ENCODE peak calls at places on chromosomes 11 and 22, in seven cellular contexts. O, A, C, S, G, U and M are unnamed samples.

GRCh38 chr11:117037952-117038350 is 60.3 kb downstream of the SIK3 start:
- DNase-seq in O (no peak), A (no peak), C (no peak), S (no peak), G (no peak), U (no peak), M (no peak)

GRCh38 chr22:50303848-50304527 is 3.5 kb downstream of the PLXNB2 start:
- DNase-seq in O (peak; percentile 50), A (peak; percentile 71), C (no peak), S (no peak), G (no peak), U (peak; percentile 63), M (peak; percentile 33)

GRCh38 chr11:69479591-69480271 is 1.7 kb upstream of the LINC01488 start:
- DNase-seq in O (peak; percentile 75), A (no peak), C (no peak), S (no peak), G (no peak), U (no peak), M (no peak)

GRCh38 chr22:40867109-40867508 is 5.2 kb upstream of the DNAJB7 start:
- DNase-seq in O (no peak), A (no peak), C (no peak), S (no peak), G (no peak), U (no peak), M (no peak)

GRCh38 chr11:67293090-67293489 is 4.0 kb downstream of the ANKRD13D start:
- DNase-seq in O (peak; percentile 91), A (no peak), C (no peak), S (no peak), G (peak; percentile 89), U (no peak), M (no peak)

GRCh38 chr11:123645576-123645975 is 8.8 kb downstream of the SCN3B start:
- DNase-seq in O (no peak), A (no peak), C (no peak), S (no peak), G (no peak), U (no peak), M (no peak)

GRCh38 chr11:69958308-69958707 is 119.8 kb upstream of the ANO1 start:
- DNase-seq in O (peak; percentile 59), A (no peak), C (peak; percentile 52), S (no peak), G (no peak), U (no peak), M (no peak)

GRCh38 chr11:7046474-7046873 is 26.2 kb downstream of the NLRP14 start:
- DNase-seq in O (no peak), A (no peak), C (no peak), S (no peak), G (no peak), U (no peak), M (no peak)

GRCh38 chr11:71194702-71195101 is 57.7 kb downstream of the SHANK2 start:
- DNase-seq in O (no peak), A (no peak), C (no peak), S (no peak), G (no peak), U (no peak), M (no peak)

GRCh38 chr22:29710922-29711593 is 8.7 kb upstream of the CABP7 start:
- DNase-seq in O (no peak), A (no peak), C (no peak), S (no peak), G (no peak), U (peak; percentile 92), M (no peak)

GRCh38 chr11:70567680-70568503 is 169.6 kb downstream of the CTTN start:
- DNase-seq in O (no peak), A (peak; percentile 51), C (no peak), S (no peak), G (no peak), U (no peak), M (peak; percentile 51)

GRCh38 chr11:13119361-13119760 is 110.2 kb downstream of the RASSF10 start:
- DNase-seq in O (peak; percentile 27), A (no peak), C (no peak), S (no peak), G (no peak), U (no peak), M (no peak)

GRCh38 chr22:33389927-33390326 is 331.7 kb upstream of the SYN3 start:
- DNase-seq in O (no peak), A (no peak), C (no peak), S (no peak), G (no peak), U (peak; percentile 46), M (no peak)

GRCh38 chr11:119693253-119693815 is 35.7 kb downstream of the NECTIN1 start:
- DNase-seq in O (no peak), A (no peak), C (no peak), S (no peak), G (no peak), U (no peak), M (no peak)

GRCh38 chr22:45082795-45083194 is 73.0 kb upstream of the PHF21B start:
- DNase-seq in O (peak; percentile 10), A (peak; percentile 76), C (peak; percentile 16), S (no peak), G (no peak), U (peak; percentile 75), M (peak; percentile 52)

GRCh38 chr11:12602421-12602820 is 71.8 kb upstream of the TEAD1 start:
- DNase-seq in O (peak; percentile 49), A (no peak), C (peak; percentile 42), S (no peak), G (no peak), U (no peak), M (no peak)

GRCh38 chr11:128400382-128401203 is 186.8 kb downstream of the ETS1 start:
- DNase-seq in O (no peak), A (no peak), C (no peak), S (no peak), G (no peak), U (peak; percentile 44), M (no peak)

GRCh38 chr11:125086633-125087296 is 23.7 kb downstream of the SLC37A2 start:
- DNase-seq in O (no peak), A (no peak), C (no peak), S (no peak), G (no peak), U (no peak), M (no peak)

GRCh38 chr11:46353706-46354105 is 6.4 kb downstream of the DGKZ start:
- DNase-seq in O (no peak), A (no peak), C (no peak), S (no peak), G (no peak), U (no peak), M (no peak)

GRCh38 chr22:47193606-47194316 is 431.3 kb downstream of the TBC1D22A start:
- DNase-seq in O (no peak), A (no peak), C (no peak), S (no peak), G (no peak), U (no peak), M (no peak)

GRCh38 chr22:47659467-47660302 is 897.2 kb downstream of the TBC1D22A start:
- DNase-seq in O (no peak), A (no peak), C (no peak), S (no peak), G (no peak), U (no peak), M (peak; percentile 44)

GRCh38 chr11:122678406-122678805 is 22.9 kb downstream of the UBASH3B start:
- DNase-seq in O (no peak), A (no peak), C (no peak), S (no peak), G (no peak), U (no peak), M (no peak)

GRCh38 chr11:69270929-69271328 is 23.0 kb upstream of the MYEOV start:
- DNase-seq in O (no peak), A (no peak), C (no peak), S (no peak), G (no peak), U (no peak), M (no peak)

GRCh38 chr11:114187173-114187572 is 109.0 kb upstream of the NNMT start:
- DNase-seq in O (no peak), A (no peak), C (no peak), S (no peak), G (no peak), U (no peak), M (no peak)

GRCh38 chr11:113571531-113571930 is 96.3 kb upstream of the DRD2 start:
- DNase-seq in O (no peak), A (no peak), C (no peak), S (no peak), G (no peak), U (no peak), M (peak; percentile 44)

GRCh38 chr11:67667490-67668190 is 6.8 kb downstream of the ALDH3B2 start:
- DNase-seq in O (no peak), A (no peak), C (no peak), S (no peak), G (no peak), U (peak; percentile 56), M (no peak)

GRCh38 chr22:17767236-17768065 is 6.8 kb downstream of the BID start:
- DNase-seq in O (no peak), A (no peak), C (no peak), S (peak; percentile 85), G (no peak), U (no peak), M (no peak)

GRCh38 chr11:3879216-3879966 is 23.9 kb downstream of the STIM1 start:
- DNase-seq in O (no peak), A (no peak), C (no peak), S (peak; percentile 76), G (no peak), U (no peak), M (no peak)

GRCh38 chr11:3877252-3878035 is 22.0 kb downstream of the STIM1 start:
- DNase-seq in O (peak; percentile 67), A (peak; percentile 12), C (no peak), S (no peak), G (no peak), U (no peak), M (peak; percentile 25)

GRCh38 chr11:3878036-3878584 is 22.6 kb downstream of the STIM1 start:
- DNase-seq in O (no peak), A (no peak), C (no peak), S (no peak), G (no peak), U (no peak), M (no peak)

GRCh38 chr11:3873712-3874349 is 18.4 kb downstream of the STIM1 start:
- DNase-seq in O (no peak), A (no peak), C (no peak), S (no peak), G (no peak), U (no peak), M (no peak)
- H2AFZ ChIP-seq in O (no peak overlapping the region), A (no peak overlapping the region), C (no peak overlapping the region), S (no peak overlapping the region), G (no peak overlapping the region), U (no peak overlapping the region), M (no peak overlapping the region)

GRCh38 chr22:20549232-20549841 is 41.9 kb downstream of the MED15 start:
- DNase-seq in O (no peak), A (peak; percentile 26), C (peak; percentile 49), S (no peak), G (no peak), U (no peak), M (no peak)
- H3K79me2 ChIP-seq in O (peaks cover 81% of the 10 kb centered on the region), A (peaks cover 49% of the 10 kb centered on the region), C (peaks cover 64% of the 10 kb centered on the region), S (peaks cover 23% of the 10 kb centered on the region), G (peaks cover 94% of the 10 kb centered on the region), U (peaks cover 100% of the 10 kb centered on the region), M (peaks cover 30% of the 10 kb centered on the region)

GRCh38 chr22:39236321-39237275 is 8.2 kb downstream of the PDGFB start:
- DNase-seq in O (no peak), A (no peak), C (peak; percentile 77), S (peak; percentile 67), G (no peak), U (no peak), M (no peak)
- H3K4me2 ChIP-seq in O (no peak overlapping the region), A (no peak overlapping the region), C (peak overlapping the region; percentile 51), S (peak overlapping the region; percentile 45), G (peak overlapping the region; percentile 39), U (no peak overlapping the region), M (no peak overlapping the region)

GRCh38 chr11:47408598-47409439 is 429 bp downstream of the SLC39A13 start:
- DNase-seq in O (peak; percentile 72), A (peak; percentile 33), C (no peak), S (no peak), G (peak; percentile 65), U (peak; percentile 81), M (peak; percentile 37)
- H2AFZ ChIP-seq in O (peak overlapping the region; percentile 90), A (peak overlapping the region; percentile 93), C (peak overlapping the region; percentile 78), S (peak overlapping the region; percentile 76), G (peak overlapping the region; percentile 64), U (no peak overlapping the region), M (peak overlapping the region; percentile 89)